ENCODE peak calls at places on chromosomes 12 and 14, in four cellular contexts. Z is endothelial cell, N is NCI-H1436, D is stomach. Q is an unnamed sample.

GRCh38 chr12:44253338-44253856 is 417.5 kb downstream of the TMEM117 start:
- DNase-seq in Z (no peak), N (no peak), D (no peak), Q (no peak)

GRCh38 chr12:72230589-72230988 is 41.6 kb upstream of the TRHDE start:
- DNase-seq in Z (no peak), N (no peak), D (no peak), Q (no peak)

GRCh38 chr12:130017571-130018449 is 114.0 kb upstream of the TMEM132D start:
- DNase-seq in Z (no peak), N (no peak), D (no peak), Q (no peak)

GRCh38 chr14:99325591-99325990 is 53.6 kb upstream of the BCL11B start:
- DNase-seq in Z (no peak), N (no peak), D (no peak), Q (no peak)

GRCh38 chr12:31390991-31391390 is 65.0 kb upstream of the SINHCAF start:
- DNase-seq in Z (no peak), N (no peak), D (no peak), Q (no peak)

GRCh38 chr12:131280426-131280825 is 326.7 kb downstream of the ADGRD1 start:
- DNase-seq in Z (no peak), N (no peak), D (peak), Q (no peak)

GRCh38 chr12:53039851-53040250 is 10.0 kb upstream of the TNS2 start:
- DNase-seq in Z (no peak), N (no peak), D (no peak), Q (no peak)

GRCh38 chr12:87280356-87280755 is 748.8 kb downstream of the C12orf50 start:
- DNase-seq in Z (no peak), N (no peak), D (no peak), Q (no peak)

GRCh38 chr12:91833780-91834359 is 311.8 kb downstream of the BTG1 start:
- DNase-seq in Z (no peak), N (no peak), D (no peak), Q (no peak)

GRCh38 chr12:54300732-54301427 is at the start of gene NFE2:
- DNase-seq in Z (peak), N (peak), D (peak), Q (peak)

GRCh38 chr12:22530-23201 is 43.9 kb upstream of the IQSEC3 start:
- DNase-seq in Z (no peak), N (no peak), D (no peak), Q (no peak)

GRCh38 chr14:21248338-21248737 is 20.9 kb downstream of the HNRNPC start:
- DNase-seq in Z (no peak), N (no peak), D (no peak), Q (no peak)

GRCh38 chr14:32397871-32398640 is 69.0 kb downstream of the AKAP6 start:
- DNase-seq in Z (no peak), N (no peak), D (no peak), Q (no peak)

GRCh38 chr12:52395761-52396434 is 10.2 kb downstream of the KRT82 start:
- DNase-seq in Z (peak), N (no peak), D (no peak), Q (peak)

GRCh38 chr12:131418884-131419283 is 292.0 kb upstream of the SFSWAP start:
- DNase-seq in Z (no peak), N (no peak), D (no peak), Q (no peak)

GRCh38 chr12:119410396-119410795 is 75.9 kb downstream of the CCDC60 start:
- DNase-seq in Z (no peak), N (no peak), D (no peak), Q (no peak)

GRCh38 chr12:75933136-75933535 is 98.4 kb downstream of the PHLDA1 start:
- DNase-seq in Z (no peak), N (no peak), D (no peak), Q (no peak)

GRCh38 chr14:104140213-104140462 is 1.8 kb downstream of the KIF26A start:
- DNase-seq in Z (no peak), N (no peak), D (no peak), Q (no peak)

GRCh38 chr14:51014086-51014485 is 69.8 kb upstream of the PYGL start:
- DNase-seq in Z (no peak), N (no peak), D (no peak), Q (no peak)

GRCh38 chr12:69266045-69266635 is 26.8 kb downstream of the CPSF6 start:
- DNase-seq in Z (no peak), N (no peak), D (no peak), Q (no peak)

Q was measured in COR-L47.